ENCODE peak calls at places on chromosomes 6 and 20, in ten cellular contexts. One of them, this sample, is unnamed.

GRCh38 chr6:138485586-138486248 is 13.6 kb downstream of the NHSL1 start:
- DNase-seq in stomach: no peak
- DNase-seq in HCT116: no peak
- DNase-seq in Peyer's patch: no peak
- DNase-seq in lower leg skin: no peak
- DNase-seq in A549: no peak
- DNase-seq in ovary: no peak
- DNase-seq in HepG2: no peak
- DNase-seq in heart left ventricle: no peak
- DNase-seq in breast epithelium: peak; percentile 54
- DNase-seq in this sample: no peak

GRCh38 chr6:106975699-106976032 is 1.1 kb upstream of the CD24 start:
- DNase-seq in stomach: no peak
- DNase-seq in HCT116: no peak
- DNase-seq in Peyer's patch: no peak
- DNase-seq in lower leg skin: no peak
- DNase-seq in A549: peak; percentile 21
- DNase-seq in ovary: no peak
- DNase-seq in HepG2: no peak
- DNase-seq in heart left ventricle: no peak
- DNase-seq in breast epithelium: no peak
- DNase-seq in this sample: no peak

GRCh38 chr20:31516166-31516565 is 1.9 kb downstream of the HM13 start:
- DNase-seq in stomach: no peak
- DNase-seq in HCT116: no peak
- DNase-seq in Peyer's patch: no peak
- DNase-seq in lower leg skin: no peak
- DNase-seq in A549: no peak
- DNase-seq in ovary: no peak
- DNase-seq in HepG2: no peak
- DNase-seq in heart left ventricle: no peak
- DNase-seq in breast epithelium: no peak
- DNase-seq in this sample: no peak

GRCh38 chr6:34142599-34142998 is 3.3 kb downstream of the GRM4 start:
- DNase-seq in stomach: no peak
- DNase-seq in HCT116: no peak
- DNase-seq in Peyer's patch: no peak
- DNase-seq in lower leg skin: no peak
- DNase-seq in A549: no peak
- DNase-seq in ovary: no peak
- DNase-seq in HepG2: no peak
- DNase-seq in heart left ventricle: no peak
- DNase-seq in breast epithelium: no peak
- DNase-seq in this sample: peak; percentile 7

GRCh38 chr6:82251942-82252341 is 4.4 kb upstream of the IBTK start:
- DNase-seq in stomach: no peak
- DNase-seq in HCT116: peak; percentile 37
- DNase-seq in Peyer's patch: no peak
- DNase-seq in lower leg skin: no peak
- DNase-seq in A549: peak; percentile 32
- DNase-seq in ovary: no peak
- DNase-seq in HepG2: peak; percentile 22
- DNase-seq in heart left ventricle: no peak
- DNase-seq in breast epithelium: no peak
- DNase-seq in this sample: no peak

GRCh38 chr6:2792330-2792729 is 27.1 kb downstream of the WRNIP1 start:
- DNase-seq in stomach: no peak
- DNase-seq in HCT116: peak; percentile 27
- DNase-seq in Peyer's patch: no peak
- DNase-seq in lower leg skin: no peak
- DNase-seq in A549: no peak
- DNase-seq in ovary: no peak
- DNase-seq in HepG2: no peak
- DNase-seq in heart left ventricle: no peak
- DNase-seq in breast epithelium: no peak
- DNase-seq in this sample: no peak

GRCh38 chr6:41442800-41443501 is 103.2 kb upstream of the FOXP4 start:
- DNase-seq in stomach: peak; percentile 50
- DNase-seq in HCT116: no peak
- DNase-seq in Peyer's patch: no peak
- DNase-seq in lower leg skin: peak; percentile 86
- DNase-seq in A549: no peak
- DNase-seq in ovary: peak; percentile 85
- DNase-seq in HepG2: no peak
- DNase-seq in heart left ventricle: peak; percentile 56
- DNase-seq in breast epithelium: peak; percentile 38
- DNase-seq in this sample: peak; percentile 64

GRCh38 chr6:2546941-2547716 is 203.6 kb downstream of the MYLK4 start:
- DNase-seq in stomach: no peak
- DNase-seq in HCT116: no peak
- DNase-seq in Peyer's patch: no peak
- DNase-seq in lower leg skin: no peak
- DNase-seq in A549: no peak
- DNase-seq in ovary: no peak
- DNase-seq in HepG2: no peak
- DNase-seq in heart left ventricle: no peak
- DNase-seq in breast epithelium: no peak
- DNase-seq in this sample: no peak

DNA sequence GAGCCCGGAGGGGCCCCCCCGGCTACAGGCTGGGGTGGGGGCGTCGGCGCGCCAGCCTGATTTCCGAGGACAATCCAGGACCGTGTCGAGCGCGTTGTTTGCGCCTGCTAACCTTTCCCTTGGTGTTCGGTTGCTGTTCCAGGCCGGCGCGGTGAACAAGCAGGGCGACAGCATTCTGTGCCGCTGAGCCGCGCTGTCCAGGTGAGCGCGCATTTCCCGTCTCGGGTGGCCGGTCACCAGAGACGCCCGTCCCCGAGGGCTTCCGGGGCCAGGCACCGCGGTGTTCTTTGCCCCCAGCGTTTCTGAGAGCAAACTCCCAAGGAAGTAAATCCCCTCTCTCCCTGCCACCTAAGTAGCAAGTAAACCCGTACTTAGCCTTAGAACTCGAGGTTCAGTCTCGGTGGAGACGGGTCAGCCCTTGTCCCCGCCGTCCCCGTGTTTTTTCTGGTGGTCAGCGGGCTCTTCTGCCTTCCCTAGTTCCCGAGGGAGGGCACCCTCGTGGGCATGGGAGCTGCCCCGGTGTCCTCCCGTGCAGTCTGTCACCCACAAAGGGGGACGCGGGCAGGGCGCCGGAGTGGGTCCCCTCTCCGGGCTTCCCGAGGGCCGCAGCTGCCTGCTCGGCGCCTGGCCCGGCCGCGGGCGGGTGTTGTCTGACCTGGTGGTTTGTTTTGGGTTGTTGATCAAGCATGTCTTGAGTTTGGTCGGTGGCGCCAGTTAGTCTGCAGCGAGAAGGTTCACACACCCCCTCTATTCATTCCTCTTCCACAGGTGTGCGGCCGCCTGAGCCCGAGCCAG is 1.5 kb downstream of the ID4 start:
- DNase-seq in stomach: peak; percentile 74
- DNase-seq in HCT116: peak; percentile 33
- DNase-seq in Peyer's patch: peak; percentile 49
- DNase-seq in lower leg skin: peak; percentile 86
- DNase-seq in A549: peak; percentile 4
- DNase-seq in ovary: peak; percentile 28
- DNase-seq in HepG2: peak; percentile 95
- DNase-seq in heart left ventricle: peak; percentile 25
- DNase-seq in breast epithelium: peak; percentile 73
- DNase-seq in this sample: peak; percentile 93
- TF ChIP-seq POLR2A in stomach: no peak
- TF ChIP-seq POLR2A in HCT116: no peak
- TF ChIP-seq POLR2A in Peyer's patch: no peak
- TF ChIP-seq POLR2A in lower leg skin: no peak
- TF ChIP-seq POLR2A in A549: no peak
- TF ChIP-seq POLR2A in ovary: no peak
- TF ChIP-seq POLR2A in HepG2: no peak
- TF ChIP-seq POLR2A in heart left ventricle: no peak
- TF ChIP-seq POLR2A in breast epithelium: peak; percentile 23
- TF ChIP-seq POLR2A in this sample: peak; percentile 77

DNA sequence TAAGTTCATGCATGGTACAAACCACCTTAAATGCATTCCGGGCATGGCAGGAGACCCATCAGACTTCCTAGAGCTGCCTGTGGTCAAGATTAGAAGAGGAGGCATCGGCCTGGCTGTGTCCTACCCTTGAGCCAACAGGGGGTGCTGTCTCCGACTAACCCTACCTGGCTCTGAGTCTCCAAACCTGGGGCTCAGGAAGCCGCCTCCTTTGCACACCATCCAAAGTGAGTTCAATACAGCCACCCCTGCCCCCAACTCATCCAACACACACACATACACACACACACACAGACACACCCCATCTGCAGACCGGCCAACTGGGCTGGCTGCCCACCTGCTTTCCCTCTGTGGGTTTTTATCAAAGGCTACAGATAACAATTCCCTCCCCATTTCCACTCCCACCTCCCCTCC is 77.0 kb downstream of the JPH2 start:
- DNase-seq in stomach: no peak
- DNase-seq in HCT116: no peak
- DNase-seq in Peyer's patch: no peak
- DNase-seq in lower leg skin: peak; percentile 78
- DNase-seq in A549: no peak
- DNase-seq in ovary: no peak
- DNase-seq in HepG2: no peak
- DNase-seq in heart left ventricle: peak; percentile 30
- DNase-seq in breast epithelium: no peak
- DNase-seq in this sample: no peak
- TF ChIP-seq CTCF in stomach: no peak
- TF ChIP-seq CTCF in HCT116: peak; percentile 44
- TF ChIP-seq CTCF in Peyer's patch: no peak
- TF ChIP-seq CTCF in lower leg skin: no peak
- TF ChIP-seq CTCF in A549: no peak
- TF ChIP-seq CTCF in ovary: no peak
- TF ChIP-seq CTCF in HepG2: peak; percentile 44
- TF ChIP-seq CTCF in heart left ventricle: no peak
- TF ChIP-seq CTCF in breast epithelium: peak; percentile 9
- TF ChIP-seq CTCF in this sample: no peak

GRCh38 chr20:32585519-32586127 is 490 bp upstream of the NOL4L start:
- DNase-seq in stomach: no peak
- DNase-seq in HCT116: no peak
- DNase-seq in Peyer's patch: no peak
- DNase-seq in lower leg skin: no peak
- DNase-seq in A549: no peak
- DNase-seq in ovary: no peak
- DNase-seq in HepG2: no peak
- DNase-seq in heart left ventricle: no peak
- DNase-seq in breast epithelium: no peak
- DNase-seq in this sample: no peak

GRCh38 chr20:32581839-32582658 is 3.1 kb downstream of the NOL4L start:
- DNase-seq in stomach: no peak
- DNase-seq in HCT116: no peak
- DNase-seq in Peyer's patch: no peak
- DNase-seq in lower leg skin: no peak
- DNase-seq in A549: no peak
- DNase-seq in ovary: no peak
- DNase-seq in HepG2: no peak
- DNase-seq in heart left ventricle: no peak
- DNase-seq in breast epithelium: no peak
- DNase-seq in this sample: no peak

GRCh38 chr20:32585011-32585518 is at the start of gene NOL4L:
- DNase-seq in stomach: peak; percentile 39
- DNase-seq in HCT116: no peak
- DNase-seq in Peyer's patch: peak; percentile 54
- DNase-seq in lower leg skin: no peak
- DNase-seq in A549: no peak
- DNase-seq in ovary: no peak
- DNase-seq in HepG2: no peak
- DNase-seq in heart left ventricle: no peak
- DNase-seq in breast epithelium: no peak
- DNase-seq in this sample: peak; percentile 37

GRCh38 chr20:32582659-32583580 is 2.2 kb downstream of the NOL4L start:
- DNase-seq in stomach: no peak
- DNase-seq in HCT116: no peak
- DNase-seq in Peyer's patch: peak; percentile 50
- DNase-seq in lower leg skin: peak; percentile 77
- DNase-seq in A549: no peak
- DNase-seq in ovary: peak; percentile 52
- DNase-seq in HepG2: no peak
- DNase-seq in heart left ventricle: peak; percentile 41
- DNase-seq in breast epithelium: no peak
- DNase-seq in this sample: peak; percentile 35

DNA sequence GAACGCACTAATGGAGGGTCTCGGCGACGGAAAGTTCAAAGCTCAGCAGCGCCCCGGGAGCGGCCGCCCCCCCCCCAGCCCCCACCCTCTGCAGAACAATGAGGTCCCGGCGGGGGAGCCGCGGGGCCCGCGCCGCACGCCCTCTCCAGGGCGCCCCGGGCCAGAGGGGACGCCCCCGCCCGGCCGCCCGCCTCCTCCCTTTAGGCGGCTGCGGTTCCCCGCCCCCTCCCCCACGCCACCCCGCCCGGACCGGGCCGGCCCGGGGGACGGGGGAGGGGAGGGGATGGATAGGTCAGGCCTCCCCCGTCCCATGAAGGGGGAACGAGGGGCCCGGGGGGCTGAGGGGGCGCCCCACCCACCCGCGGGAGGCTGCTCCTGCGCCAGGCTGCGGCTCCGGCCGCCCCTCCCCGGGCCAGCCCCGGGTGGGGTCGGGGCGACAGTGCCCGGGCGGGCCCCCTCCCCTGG is 1.5 kb downstream of the NOL4L start:
- DNase-seq in stomach: no peak
- DNase-seq in HCT116: no peak
- DNase-seq in Peyer's patch: no peak
- DNase-seq in lower leg skin: no peak
- DNase-seq in A549: no peak
- DNase-seq in ovary: no peak
- DNase-seq in HepG2: no peak
- DNase-seq in heart left ventricle: no peak
- DNase-seq in breast epithelium: no peak
- DNase-seq in this sample: no peak
- H3K4me3 ChIP-seq in stomach: peak overlapping the region; percentile 83
- H3K4me3 ChIP-seq in HCT116: no peak overlapping the region
- H3K4me3 ChIP-seq in Peyer's patch: peak overlapping the region; percentile 70
- H3K4me3 ChIP-seq in lower leg skin: no peak overlapping the region
- H3K4me3 ChIP-seq in A549: peak overlapping the region; percentile 61
- H3K4me3 ChIP-seq in ovary: peak overlapping the region; percentile 52
- H3K4me3 ChIP-seq in HepG2: peak overlapping the region; percentile 49
- H3K4me3 ChIP-seq in heart left ventricle: peak overlapping the region; percentile 75
- H3K4me3 ChIP-seq in breast epithelium: peak overlapping the region; percentile 49
- H3K4me3 ChIP-seq in this sample: peak overlapping the region; percentile 60

DNA sequence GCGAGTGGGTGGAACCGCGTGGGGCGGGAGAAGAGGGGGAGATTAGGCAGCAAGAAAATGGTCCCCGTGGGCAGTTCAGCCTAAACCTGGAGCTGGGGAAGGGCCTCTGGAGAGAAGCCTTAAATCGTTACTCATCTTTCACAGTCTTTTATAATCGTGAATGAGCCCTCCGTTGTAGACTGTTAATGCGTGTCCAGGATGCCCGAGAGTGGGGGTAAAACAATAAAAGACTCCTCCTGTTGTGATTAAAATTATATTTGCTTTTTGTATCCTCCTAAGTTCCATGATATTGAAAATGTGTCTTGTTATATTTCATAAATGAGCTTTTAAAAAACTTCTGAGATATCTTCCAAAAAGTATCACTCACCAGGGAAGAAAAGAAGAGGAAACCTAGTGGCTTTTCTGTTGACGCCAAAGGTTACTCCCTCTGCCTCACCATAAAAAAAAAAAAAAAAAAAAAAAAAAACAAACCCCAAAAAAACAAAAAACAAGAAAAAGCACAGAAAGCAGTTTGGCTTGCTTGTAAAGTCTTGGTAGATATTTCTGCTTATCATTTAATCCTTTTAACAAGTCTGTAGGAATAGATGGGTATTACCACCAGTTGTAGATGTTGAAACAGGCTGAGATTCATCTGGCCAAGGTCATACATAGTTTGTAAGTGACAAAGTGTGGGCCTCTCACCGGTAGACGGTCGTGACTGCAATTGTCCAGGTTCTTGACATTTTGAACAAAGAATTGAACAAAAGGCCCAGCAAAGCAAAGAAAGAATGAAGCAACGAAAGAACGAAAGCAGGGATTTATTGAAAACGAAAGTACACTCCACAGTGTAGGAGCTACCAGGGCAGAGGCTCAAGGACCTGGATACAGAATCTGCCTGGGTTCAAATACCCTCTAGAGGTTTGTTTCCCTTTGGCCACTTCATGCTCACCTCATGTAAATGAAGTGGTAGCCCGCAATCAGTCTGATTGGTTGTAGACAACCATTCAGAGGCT is 11.4 kb upstream of the ELOVL5 start:
- DNase-seq in stomach: no peak
- DNase-seq in HCT116: no peak
- DNase-seq in Peyer's patch: no peak
- DNase-seq in lower leg skin: no peak
- DNase-seq in A549: peak; percentile 19
- DNase-seq in ovary: no peak
- DNase-seq in HepG2: peak; percentile 83
- DNase-seq in heart left ventricle: no peak
- DNase-seq in breast epithelium: no peak
- DNase-seq in this sample: peak; percentile 13
- TF ChIP-seq POLR2A in stomach: no peak
- TF ChIP-seq POLR2A in HCT116: no peak
- TF ChIP-seq POLR2A in Peyer's patch: no peak
- TF ChIP-seq POLR2A in lower leg skin: no peak
- TF ChIP-seq POLR2A in A549: no peak
- TF ChIP-seq POLR2A in ovary: no peak
- TF ChIP-seq POLR2A in HepG2: no peak
- TF ChIP-seq POLR2A in heart left ventricle: no peak
- TF ChIP-seq POLR2A in breast epithelium: no peak
- TF ChIP-seq POLR2A in this sample: no peak

This sample was measured in thyroid gland.